ENCODE peak calls at places on chromosomes 16 and 17, in five cellular contexts. Z is HCT116, A is H1, H is GM12878, N is HepG2. Y is an unnamed sample.

GRCh38 chr17:82297280-82297803 is 20.1 kb downstream of the CD7 start:
- DNase-seq in Z (no peak), A (no peak), H (peak), N (no peak), Y (peak)

GRCh38 chr16:58264961-58265479 is 29.8 kb downstream of the PRSS54 start:
- DNase-seq in Z (no peak), A (no peak), H (no peak), N (no peak), Y (peak)

GRCh38 chr16:88376835-88377726 is 5.7 kb upstream of the ZNF469 start:
- DNase-seq in Z (no peak), A (no peak), H (no peak), N (no peak), Y (no peak)

GRCh38 chr16:89845417-89845816 is 17.1 kb downstream of the SPIRE2 start:
- DNase-seq in Z (no peak), A (no peak), H (no peak), N (no peak), Y (no peak)

GRCh38 chr17:8125947-8126305 is 2.0 kb upstream of the HES7 start:
- DNase-seq in Z (no peak), A (no peak), H (no peak), N (no peak), Y (peak)

GRCh38 chr16:28202147-28202746 is 9.5 kb downstream of the XPO6 start:
- DNase-seq in Z (no peak), A (no peak), H (no peak), N (no peak), Y (peak)

GRCh38 chr16:88941051-88941932 is 35.7 kb downstream of the CBFA2T3 start:
- DNase-seq in Z (no peak), A (no peak), H (no peak), N (no peak), Y (no peak)

GRCh38 chr16:56423584-56424403 is 1.6 kb downstream of the AMFR start:
- DNase-seq in Z (no peak), A (no peak), H (peak), N (peak), Y (no peak)

GRCh38 chr17:71434716-71435115 is 686.1 kb upstream of the SOX9 start:
- DNase-seq in Z (no peak), A (no peak), H (no peak), N (no peak), Y (no peak)

GRCh38 chr17:71428897-71429296 is 691.9 kb upstream of the SOX9 start:
- DNase-seq in Z (no peak), A (no peak), H (no peak), N (no peak), Y (no peak)

GRCh38 chr17:71430281-71430680 is 690.5 kb upstream of the SOX9 start:
- DNase-seq in Z (no peak), A (no peak), H (no peak), N (no peak), Y (no peak)

GRCh38 chr17:71431146-71431545 is 689.7 kb upstream of the SOX9 start:
- DNase-seq in Z (no peak), A (no peak), H (no peak), N (no peak), Y (no peak)

GRCh38 chr17:71432378-71433315 is 688.2 kb upstream of the SOX9 start:
- DNase-seq in Z (no peak), A (no peak), H (no peak), N (no peak), Y (no peak)
- TF ChIP-seq ATF3 in Z (no peak), A (no peak), H (no peak), N (no peak), Y (no peak)

DNA sequence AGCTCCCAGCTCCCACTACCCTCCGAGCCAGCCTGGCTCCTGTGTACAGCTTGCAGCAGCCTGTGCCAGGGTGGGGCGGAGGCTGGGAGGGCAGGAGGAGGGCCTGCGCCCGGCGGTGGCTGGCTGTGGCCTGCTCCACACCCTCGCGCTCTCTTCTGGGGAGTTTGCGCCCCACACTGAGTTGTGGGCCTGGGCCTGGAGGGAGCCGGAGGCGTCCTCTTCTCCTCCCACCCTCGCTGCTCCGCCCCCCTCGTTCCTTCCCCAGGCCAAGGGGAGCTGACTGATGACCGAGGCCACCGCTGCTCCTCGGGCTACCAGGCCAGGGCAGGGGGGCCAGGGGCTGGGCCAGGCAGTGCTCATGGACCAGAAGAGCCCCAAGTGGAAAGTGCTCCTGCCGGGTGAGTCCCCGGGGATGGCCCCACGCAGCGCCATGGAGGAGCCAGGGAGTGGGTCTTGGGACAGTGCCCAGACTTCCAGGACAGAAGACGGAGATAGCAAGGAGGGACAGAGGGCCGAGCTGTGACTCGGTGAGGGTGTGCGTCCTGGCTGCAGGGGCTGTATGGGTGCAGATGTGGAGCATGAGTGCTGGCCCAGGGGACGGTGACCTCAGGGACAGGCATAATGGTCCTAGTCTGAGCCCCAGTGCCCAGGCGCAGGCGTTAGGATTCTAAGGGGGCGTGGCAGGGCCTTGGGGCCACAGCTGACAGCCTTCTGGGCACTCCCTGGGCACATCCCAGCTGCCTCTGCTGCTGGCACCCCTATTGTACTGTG is 242.1 kb upstream of the GSE1 start:
- DNase-seq in Z (no peak), A (no peak), H (no peak), N (no peak), Y (peak)
- H3K4me3 ChIP-seq in Z (no peak), A (no peak), H (no peak), N (no peak), Y (no peak)

GRCh38 chr17:81223758-81224122 is 975 bp upstream of the CEP131 start:
- DNase-seq in Z (no peak), A (no peak), H (no peak), N (no peak), Y (no peak)
- TF ChIP-seq ATF3 in Z (no peak), A (no peak), H (no peak), N (no peak), Y (no peak)

GRCh38 chr16:11138769-11139623 is 117.0 kb downstream of the SOCS1 start:
- DNase-seq in Z (no peak), A (no peak), H (no peak), N (peak), Y (no peak)

GRCh38 chr16:11140466-11140865 is 115.5 kb downstream of the SOCS1 start:
- DNase-seq in Z (no peak), A (no peak), H (no peak), N (no peak), Y (no peak)

GRCh38 chr16:11140867-11141266 is 115.1 kb downstream of the SOCS1 start:
- DNase-seq in Z (no peak), A (no peak), H (no peak), N (no peak), Y (no peak)

GRCh38 chr16:11138026-11138768 is 117.8 kb downstream of the SOCS1 start:
- DNase-seq in Z (no peak), A (no peak), H (no peak), N (no peak), Y (no peak)

DNA sequence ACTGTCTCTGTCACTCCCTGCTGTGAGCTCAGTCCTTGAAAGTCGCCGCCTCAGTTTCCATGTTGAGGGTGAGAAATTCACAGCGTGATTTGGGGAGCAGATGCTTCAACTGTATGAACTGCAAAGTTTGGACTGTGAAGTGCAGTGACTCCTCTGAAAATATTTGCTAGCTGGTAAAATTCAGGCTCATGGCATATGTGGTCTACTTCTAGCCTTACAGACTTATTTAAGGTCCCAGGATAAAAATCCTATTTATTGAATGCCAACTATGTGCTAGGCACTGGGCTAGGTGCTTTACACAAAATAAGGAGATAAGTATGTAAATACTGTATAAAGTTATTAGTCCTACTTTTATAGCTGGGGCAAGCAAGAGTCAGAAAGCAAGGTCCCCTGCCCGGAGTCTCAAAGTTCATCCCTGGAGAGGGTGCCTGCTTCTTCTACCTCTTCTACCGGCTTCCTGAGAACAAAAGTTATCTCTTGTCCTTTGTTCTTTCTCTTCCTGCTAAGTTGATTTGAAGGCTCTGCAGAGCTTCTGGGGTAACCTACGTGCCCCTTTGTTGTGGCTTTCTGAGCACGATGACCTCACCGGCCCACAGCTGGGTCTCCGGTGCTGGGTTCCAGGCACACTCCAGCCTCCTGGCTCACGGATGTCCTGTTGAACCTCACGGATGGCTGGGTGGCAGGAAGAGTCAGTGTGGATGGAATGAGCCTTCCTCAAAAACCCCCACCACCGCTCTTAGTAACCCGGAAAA is 116.2 kb downstream of the SOCS1 start:
- DNase-seq in Z (peak), A (no peak), H (no peak), N (peak), Y (no peak)
- H3K4me3 ChIP-seq in Z (no peak), A (no peak), H (no peak), N (no peak), Y (no peak)

DNA sequence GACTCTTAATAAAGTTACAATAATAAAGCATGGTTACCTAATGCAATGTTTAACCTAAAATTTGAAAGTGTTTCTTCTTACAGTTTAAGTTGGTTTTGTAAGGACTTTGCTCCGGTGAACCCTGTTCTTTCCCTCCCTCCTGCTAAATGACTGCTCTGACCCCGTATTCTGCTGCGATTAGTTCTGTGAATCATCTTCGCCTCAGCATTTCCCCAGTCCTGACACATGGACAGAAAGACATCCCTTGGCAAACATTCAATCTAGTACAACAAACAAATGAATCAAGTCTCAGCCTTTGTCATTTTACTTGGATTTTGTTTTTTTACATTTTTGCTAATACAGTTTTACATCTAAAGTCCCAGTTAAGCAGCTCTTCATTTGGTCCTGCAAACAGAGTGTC is 15.4 kb downstream of the KCNJ2 start:
- DNase-seq in Z (no peak), A (no peak), H (no peak), N (no peak), Y (no peak)
- TF ChIP-seq ATF3 in Z (no peak), A (no peak), H (no peak), N (no peak), Y (no peak)

GRCh38 chr17:20094777-20095176 is 85.6 kb downstream of the SPECC1 start:
- DNase-seq in Z (no peak), A (no peak), H (no peak), N (no peak), Y (no peak)
- H3K4me3 ChIP-seq in Z (peak), A (no peak), H (no peak), N (no peak), Y (no peak)

GRCh38 chr17:17811381-17812210 is 25.2 kb downstream of the SREBF1 start:
- DNase-seq in Z (no peak), A (no peak), H (no peak), N (peak), Y (peak)
- TF ChIP-seq ATF3 in Z (no peak), A (no peak), H (no peak), N (no peak), Y (no peak)

GRCh38 chr16:85999778-86000177 is 100.8 kb downstream of the IRF8 start:
- DNase-seq in Z (no peak), A (no peak), H (no peak), N (no peak), Y (no peak)
- H3K4me3 ChIP-seq in Z (no peak), A (no peak), H (no peak), N (no peak), Y (no peak)

GRCh38 chr17:17983376-17983775 is 10.7 kb downstream of the DRC3 start:
- DNase-seq in Z (no peak), A (no peak), H (no peak), N (no peak), Y (no peak)

GRCh38 chr17:17983776-17984175 is 11.1 kb downstream of the DRC3 start:
- DNase-seq in Z (no peak), A (no peak), H (no peak), N (no peak), Y (no peak)

GRCh38 chr17:17985153-17985552 is 12.5 kb downstream of the DRC3 start:
- DNase-seq in Z (no peak), A (no peak), H (no peak), N (no peak), Y (no peak)

GRCh38 chr17:17987187-17987896 is 14.7 kb downstream of the DRC3 start:
- DNase-seq in Z (no peak), A (no peak), H (no peak), N (no peak), Y (no peak)

GRCh38 chr17:17985555-17985954 is 12.9 kb downstream of the DRC3 start:
- DNase-seq in Z (no peak), A (no peak), H (no peak), N (no peak), Y (peak)
- TF ChIP-seq ATF3 in Z (no peak), A (no peak), H (no peak), N (no peak), Y (no peak)

Y was measured in K562.